ENCODE peak calls at places on chromosomes 7 and 10, in six cellular contexts. V is GM12891, E is K562, A is H1, G is HepG2, K is GM12878. R is an unnamed sample.

GRCh38 chr10:12051241-12051640 is 8.6 kb upstream of the UPF2 start:
- DNase-seq in V (no peak), E (no peak), A (no peak), G (no peak), K (no peak), R (no peak)

GRCh38 chr7:154879629-154880028 is 123.3 kb downstream of the PAXIP1 start:
- DNase-seq in V (no peak), E (no peak), A (no peak), G (no peak), K (no peak), R (no peak)

GRCh38 chr7:79434867-79435266 is 18.6 kb downstream of the MAGI2 start:
- DNase-seq in V (no peak), E (no peak), A (no peak), G (peak; percentile 88), K (no peak), R (no peak)

GRCh38 chr10:80460399-80461207 is 6.5 kb downstream of the TSPAN14 start:
- DNase-seq in V (no peak), E (no peak), A (peak; percentile 77), G (peak; percentile 33), K (no peak), R (no peak)

GRCh38 chr10:58436071-58436470 is 50.9 kb downstream of the TFAM start:
- DNase-seq in V (no peak), E (no peak), A (no peak), G (no peak), K (no peak), R (no peak)

GRCh38 chr10:14667270-14667669 is 107.4 kb downstream of the FAM107B start:
- DNase-seq in V (no peak), E (no peak), A (no peak), G (no peak), K (no peak), R (no peak)

GRCh38 chr10:94314913-94315545 is 47.7 kb downstream of the NOC3L start:
- DNase-seq in V (no peak), E (no peak), A (no peak), G (peak; percentile 65), K (no peak), R (no peak)

GRCh38 chr10:15168296-15168780 is at the start of gene NMT2:
- DNase-seq in V (peak; percentile 91), E (peak; percentile 73), A (peak; percentile 85), G (peak; percentile 63), K (no peak), R (peak; percentile 90)

GRCh38 chr10:47269294-47269693 is 30.7 kb upstream of the GDF10 start:
- DNase-seq in V (no peak), E (no peak), A (no peak), G (no peak), K (no peak), R (no peak)

GRCh38 chr10:53209941-53210611 is 437.5 kb upstream of the MBL2 start:
- DNase-seq in V (no peak), E (no peak), A (no peak), G (peak; percentile 14), K (no peak), R (no peak)

GRCh38 chr7:38630720-38631673 is at the start of gene AMPH:
- DNase-seq in V (peak; percentile 21), E (peak; percentile 13), A (peak; percentile 86), G (no peak), K (no peak), R (no peak)

GRCh38 chr7:130292682-130293257 is at the start of gene CPA4:
- DNase-seq in V (no peak), E (no peak), A (no peak), G (no peak), K (no peak), R (no peak)

GRCh38 chr7:37310322-37311080 is 138.2 kb downstream of the ELMO1 start:
- DNase-seq in V (no peak), E (no peak), A (no peak), G (no peak), K (no peak), R (no peak)

GRCh38 chr7:29610031-29610490 is 46.4 kb downstream of the PRR15 start:
- DNase-seq in V (no peak), E (no peak), A (no peak), G (no peak), K (no peak), R (no peak)

GRCh38 chr7:98670186-98670585 is 53.1 kb downstream of the NPTX2 start:
- DNase-seq in V (no peak), E (no peak), A (no peak), G (no peak), K (no peak), R (no peak)

GRCh38 chr10:116771891-116772290 is 29.5 kb upstream of the HSPA12A start:
- DNase-seq in V (no peak), E (no peak), A (no peak), G (no peak), K (no peak), R (no peak)

GRCh38 chr10:71747039-71747807 is 26.1 kb downstream of the VSIR start:
- DNase-seq in V (no peak), E (no peak), A (no peak), G (no peak), K (peak; percentile 36), R (no peak)

GRCh38 chr7:4931932-4932331 is 27.1 kb downstream of the MMD2 start:
- DNase-seq in V (no peak), E (no peak), A (peak; percentile 60), G (peak; percentile 37), K (no peak), R (no peak)

GRCh38 chr10:114565066-114565465 is 93.0 kb downstream of the ABLIM1 start:
- DNase-seq in V (no peak), E (no peak), A (no peak), G (no peak), K (no peak), R (no peak)

GRCh38 chr7:129489491-129489890 is 12.8 kb upstream of the SMKR1 start:
- DNase-seq in V (no peak), E (no peak), A (no peak), G (peak; percentile 12), K (no peak), R (no peak)

GRCh38 chr7:22718911-22719420 is 8.0 kb upstream of the IL6 start:
- DNase-seq in V (no peak), E (no peak), A (no peak), G (no peak), K (no peak), R (no peak)

GRCh38 chr7:56479136-56479535 is 362.9 kb upstream of the NUPR2 start:
- DNase-seq in V (no peak), E (no peak), A (no peak), G (no peak), K (no peak), R (no peak)

GRCh38 chr7:56483861-56484550 is 367.8 kb upstream of the NUPR2 start:
- DNase-seq in V (no peak), E (no peak), A (no peak), G (no peak), K (no peak), R (no peak)

GRCh38 chr7:56474271-56474670 is 358.1 kb upstream of the NUPR2 start:
- DNase-seq in V (no peak), E (no peak), A (no peak), G (no peak), K (no peak), R (no peak)

GRCh38 chr7:56483153-56483552 is 366.9 kb upstream of the NUPR2 start:
- DNase-seq in V (no peak), E (peak; percentile 15), A (no peak), G (no peak), K (no peak), R (no peak)

GRCh38 chr7:56479748-56480147 is 363.5 kb upstream of the NUPR2 start:
- DNase-seq in V (no peak), E (no peak), A (no peak), G (no peak), K (no peak), R (no peak)
- TF ChIP-seq TAF1 in V (no peak), E (no peak), A (no peak), G (no peak), K (no peak), R (no peak)

GRCh38 chr7:134986363-134987231 is at the start of gene AGBL3:
- DNase-seq in V (peak; percentile 58), E (peak; percentile 94), A (peak; percentile 94), G (peak; percentile 90), K (peak; percentile 84), R (peak; percentile 68)
- TF ChIP-seq POLR2A in V (peak; percentile 76), E (peak; percentile 93), A (peak; percentile 81), G (peak; percentile 72), K (peak; percentile 88), R (peak; percentile 84)

GRCh38 chr7:159096736-159097581 is 47.7 kb downstream of the VIPR2 start:
- DNase-seq in V (no peak), E (no peak), A (peak; percentile 35), G (no peak), K (no peak), R (no peak)
- TF ChIP-seq TAF1 in V (no peak), E (no peak), A (no peak), G (no peak), K (no peak), R (no peak)

GRCh38 chr7:41691286-41691966 is 11.5 kb downstream of the INHBA start:
- DNase-seq in V (no peak), E (no peak), A (no peak), G (no peak), K (no peak), R (no peak)
- TF ChIP-seq POLR2A in V (no peak), E (no peak), A (no peak), G (no peak), K (no peak), R (no peak)